ENCODE peak calls at places on chromosomes 3 and 15, in six cellular contexts. F is tibial nerve, A is cardiac fibroblast, S is fibroblast of mammary gland, L is right atrium auricular region, X is A549. Y is an unnamed sample.
A peak's percentile ranks its signal among the peaks of the same experiment; 100 is the strongest.

GRCh38 chr15:71807125-71807629 is 3.2 kb upstream of the NR2E3 start:
- DNase-seq in F (no peak), S (no peak), X (no peak), L (no peak), A (no peak), Y (no peak)

GRCh38 chr3:61078016-61078415 is 173.2 kb downstream of the FHIT start:
- DNase-seq in S (no peak), F (no peak), X (no peak), A (no peak), L (no peak), Y (no peak)

GRCh38 chr3:128497305-128498126 is 4.5 kb upstream of the GATA2 start:
- DNase-seq in L (no peak), A (peak; percentile 43), F (no peak), X (peak; percentile 41), S (no peak), Y (peak; percentile 36)

GRCh38 chr3:146746190-146746589 is 141.0 kb upstream of the PLSCR5 start:
- DNase-seq in L (no peak), S (peak; percentile 55), A (peak; percentile 78), X (no peak), F (no peak), Y (peak; percentile 37)

GRCh38 chr3:183188895-183189462 is 26.4 kb upstream of the LAMP3 start:
- DNase-seq in A (peak; percentile 47), S (peak; percentile 28), X (peak; percentile 29), L (no peak), F (no peak), Y (peak; percentile 20)

GRCh38 chr15:40511472-40512133 is 40.8 kb downstream of the CHST14 start:
- DNase-seq in S (peak; percentile 35), L (no peak), A (peak; percentile 38), X (peak; percentile 18), F (peak; percentile 34), Y (peak; percentile 61)

GRCh38 chr3:3551976-3552375 is 247.3 kb upstream of the LRRN1 start:
- DNase-seq in F (no peak), S (no peak), X (no peak), A (no peak), L (no peak), Y (no peak)

GRCh38 chr15:82648257-82649103 is 1.3 kb upstream of the CPEB1 start:
- DNase-seq in X (no peak), L (no peak), S (no peak), F (no peak), A (peak; percentile 3), Y (no peak)

GRCh38 chr3:155585384-155585783 is 159.5 kb downstream of the PLCH1 start:
- DNase-seq in F (no peak), A (no peak), L (no peak), S (no peak), X (no peak), Y (peak; percentile 13)

DNA sequence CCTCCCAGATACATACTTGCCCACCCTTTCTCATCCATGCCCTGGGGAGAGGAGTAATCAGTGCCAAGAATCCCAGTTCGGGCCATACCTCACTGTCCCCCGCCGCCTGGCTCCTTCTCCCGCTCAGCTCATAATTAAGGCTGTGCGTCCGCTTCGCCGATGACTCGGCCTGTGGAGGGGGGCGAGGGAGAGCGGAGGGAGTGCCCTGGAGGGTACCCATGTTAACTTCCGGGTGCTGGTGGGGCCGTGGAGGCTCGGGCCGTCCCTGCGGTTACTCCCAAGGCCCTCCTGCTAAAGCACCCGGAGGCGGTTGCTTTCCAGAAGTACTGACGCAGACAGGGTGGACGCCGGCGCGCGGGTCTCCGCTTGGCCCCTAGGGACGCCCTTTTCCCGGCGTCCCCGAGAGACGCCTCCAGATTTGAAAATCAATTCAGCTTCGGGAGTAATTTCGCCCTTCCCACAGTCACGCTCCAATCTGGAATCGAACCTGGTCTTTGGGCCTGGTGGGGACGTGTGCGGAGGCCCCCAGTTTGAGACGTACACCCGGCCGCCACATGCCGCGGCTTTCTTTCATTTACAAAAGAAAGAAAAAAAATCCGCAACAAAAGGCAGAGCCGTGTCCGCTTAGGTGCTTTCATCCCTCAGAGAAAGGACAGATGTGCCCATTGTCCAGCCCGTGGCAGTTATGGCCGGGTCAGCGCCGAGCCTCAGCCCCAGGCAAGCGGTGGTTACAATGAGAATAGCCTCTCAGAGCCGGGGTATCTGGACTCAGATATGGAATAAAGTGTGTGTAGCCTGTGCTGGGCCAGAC is 1.0 kb upstream of the ONECUT1 start:
- DNase-seq in A (no peak), X (no peak), F (no peak), S (no peak), L (no peak), Y (no peak)
- TF ChIP-seq CTCF in A (no peak), X (no peak), F (no peak), S (no peak), L (no peak), Y (no peak)

GRCh38 chr3:21024563-21024962 is 726.4 kb downstream of the ZNF385D start:
- DNase-seq in F (no peak), L (no peak), A (no peak), X (no peak), S (no peak), Y (no peak)
- H3K4me3 ChIP-seq in F (no peak overlapping the region), L (no peak overlapping the region), A (no peak overlapping the region), X (no peak overlapping the region), S (no peak overlapping the region), Y (no peak overlapping the region)

DNA sequence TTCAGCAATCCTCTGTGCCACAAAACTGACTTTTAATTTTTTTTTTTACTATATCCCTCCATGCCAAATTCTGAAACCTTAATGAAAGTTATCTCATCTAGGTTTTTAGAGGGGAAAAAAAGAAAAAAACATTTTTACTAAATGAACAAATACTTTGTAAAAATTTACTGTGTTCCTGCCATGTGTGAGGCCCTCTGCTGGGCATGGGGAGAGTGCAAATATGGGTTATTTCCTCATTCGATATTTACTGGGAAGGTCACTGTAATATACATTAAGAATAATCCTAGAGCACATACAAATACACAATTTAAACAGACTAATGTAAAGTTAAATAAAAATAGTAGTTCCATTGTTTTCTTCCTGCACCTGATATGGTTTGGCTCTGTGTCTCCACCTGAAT is 215.0 kb downstream of the GRM7 start:
- DNase-seq in F (no peak), L (no peak), A (no peak), S (no peak), X (no peak), Y (no peak)
- TF ChIP-seq CTCF in F (no peak), L (no peak), A (no peak), S (no peak), X (no peak), Y (peak; percentile 14)

DNA sequence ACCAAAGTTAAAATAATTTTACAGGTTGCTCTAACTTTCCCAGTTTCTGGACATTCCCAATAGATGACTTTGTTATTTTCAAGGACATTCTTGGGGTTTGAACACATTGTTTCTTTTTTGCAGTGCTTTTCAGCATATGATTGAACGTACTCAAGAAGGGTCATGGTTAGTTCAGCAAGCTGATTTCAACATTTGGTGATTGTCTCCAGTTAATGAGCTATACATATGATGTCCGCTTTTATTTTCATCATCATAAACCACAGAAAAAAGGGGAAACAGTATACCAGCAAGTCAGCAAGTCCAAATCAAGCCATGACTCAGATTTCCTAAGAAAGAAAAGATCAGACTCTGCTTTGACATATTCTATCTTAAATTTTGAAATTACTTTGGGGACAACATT is 69.4 kb downstream of the B3GALNT1 start:
- DNase-seq in F (no peak), A (peak; percentile 93), S (peak; percentile 56), L (no peak), X (no peak), Y (no peak)
- H3K4me3 ChIP-seq in F (no peak overlapping the region), A (no peak overlapping the region), S (no peak overlapping the region), L (no peak overlapping the region), X (no peak overlapping the region), Y (no peak overlapping the region)

GRCh38 chr3:102224171-102224570 is 210.6 kb upstream of the ZPLD1 start:
- DNase-seq in L (no peak), A (peak; percentile 59), X (peak; percentile 52), S (peak; percentile 42), F (peak; percentile 47), Y (peak; percentile 54)
- TF ChIP-seq CTCF in L (no peak), A (peak; percentile 45), X (peak; percentile 49), S (peak; percentile 32), F (peak; percentile 12), Y (peak; percentile 48)

DNA sequence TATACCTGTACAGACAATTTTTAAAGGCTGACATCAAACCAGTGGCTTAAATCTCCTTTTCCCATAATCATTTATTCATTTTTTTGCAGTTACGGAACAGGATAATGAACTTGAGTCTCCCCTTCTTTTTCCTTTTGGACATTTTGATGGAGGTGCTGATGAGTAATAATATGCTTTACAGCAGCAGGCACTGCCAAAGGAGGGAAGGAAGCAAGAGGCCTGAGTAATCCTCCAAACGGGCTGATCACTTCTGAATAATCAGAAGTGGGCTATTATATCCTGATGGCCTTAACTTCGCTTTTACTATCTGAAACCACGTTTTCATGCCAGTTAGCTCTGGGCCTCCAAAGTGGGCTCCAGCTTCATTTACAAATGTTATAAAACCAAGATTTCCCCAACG is 527.2 kb downstream of the FOXP1 start:
- DNase-seq in A (peak; percentile 76), X (no peak), S (peak; percentile 86), L (no peak), F (no peak), Y (peak; percentile 79)
- H3K4me3 ChIP-seq in A (no peak overlapping the region), X (no peak overlapping the region), S (no peak overlapping the region), L (peak overlapping the region; percentile 3), F (no peak overlapping the region), Y (no peak overlapping the region)

Y was measured in epithelial cell of esophagus.